ENCODE peak calls at places on chromosomes 2 and 18, in six cellular contexts. P, G, J, L, V and W are unnamed samples.

GRCh38 chr2:189569295-189569925 is 11.2 kb downstream of the SLC40A1 start:
- DNase-seq in P (no peak), G (no peak), J (no peak), L (no peak), V (no peak), W (peak)

GRCh38 chr2:119227346-119227745 is 3.7 kb downstream of the STEAP3 start:
- DNase-seq in P (no peak), G (no peak), J (no peak), L (no peak), V (no peak), W (no peak)

GRCh38 chr2:38823386-38823785 is 45.4 kb downstream of the GEMIN6 start:
- DNase-seq in P (no peak), G (no peak), J (no peak), L (no peak), V (no peak), W (no peak)

GRCh38 chr2:129645335-129645734 is 334.1 kb upstream of the RAB6C start:
- DNase-seq in P (no peak), G (no peak), J (no peak), L (no peak), V (no peak), W (no peak)

GRCh38 chr2:128510701-128511100 is 192.0 kb upstream of the HS6ST1 start:
- DNase-seq in P (no peak), G (no peak), J (no peak), L (no peak), V (peak), W (no peak)

GRCh38 chr2:215728504-215729065 is 284.8 kb downstream of the MREG start:
- DNase-seq in P (no peak), G (no peak), J (peak), L (no peak), V (peak), W (no peak)

GRCh38 chr2:166092889-166093288 is 34.9 kb downstream of the SCN1A start:
- DNase-seq in P (no peak), G (no peak), J (no peak), L (no peak), V (no peak), W (no peak)

GRCh38 chr2:179917272-179917671 is 55.9 kb upstream of the ZNF385B start:
- DNase-seq in P (no peak), G (no peak), J (no peak), L (no peak), V (peak), W (no peak)

GRCh38 chr2:84830095-84830494 is 50.8 kb downstream of the TRABD2A start:
- DNase-seq in P (no peak), G (no peak), J (peak), L (no peak), V (no peak), W (peak)

GRCh38 chr2:46480562-46480961 is 1.2 kb downstream of the TMEM247 start:
- DNase-seq in P (peak), G (no peak), J (no peak), L (no peak), V (no peak), W (no peak)

GRCh38 chr2:37414470-37414949 is 70.1 kb downstream of the QPCT start:
- DNase-seq in P (peak), G (no peak), J (no peak), L (no peak), V (peak), W (no peak)

GRCh38 chr18:34592961-34593382 is 117.1 kb upstream of the DTNA start:
- DNase-seq in P (no peak), G (no peak), J (peak), L (no peak), V (no peak), W (no peak)

GRCh38 chr18:7725897-7726296 is 158.8 kb downstream of the PTPRM start:
- DNase-seq in P (no peak), G (no peak), J (no peak), L (no peak), V (no peak), W (no peak)

GRCh38 chr2:109545828-109546713 is 67.7 kb downstream of the SEPTIN10 start:
- DNase-seq in P (peak), G (no peak), J (peak), L (peak), V (peak), W (peak)

GRCh38 chr18:58314284-58314683 is 270.3 kb downstream of the NEDD4L start:
- DNase-seq in P (no peak), G (no peak), J (peak), L (no peak), V (peak), W (peak)